ENCODE peak calls at places on chromosomes 7 and 10, in eight cellular contexts. F is tibial nerve, Z is HCT116, H is GM23338, M is adrenal gland, U is endodermal cell, D is fibroblast of lung, K is body of pancreas. Y is an unnamed sample.

GRCh38 chr10:112986791-112987190 is 36.7 kb downstream of the TCF7L2 start:
- DNase-seq in H (no peak), D (peak; percentile 79), U (no peak), K (no peak), M (no peak), F (no peak), Z (no peak), Y (no peak)

GRCh38 chr7:138289082-138289481 is 171.0 kb upstream of the TRIM24 start:
- DNase-seq in K (no peak), F (no peak), M (no peak), D (no peak), Z (no peak), H (no peak), U (no peak), Y (no peak)

GRCh38 chr10:125606406-125606805 is 76.6 kb downstream of the TEX36 start:
- DNase-seq in U (no peak), Z (no peak), K (no peak), D (no peak), F (no peak), M (no peak), H (no peak), Y (no peak)

GRCh38 chr7:45185864-45186250 is 28.3 kb downstream of the RAMP3 start:
- DNase-seq in U (no peak), D (no peak), M (no peak), Z (no peak), F (no peak), K (no peak), H (no peak), Y (no peak)

GRCh38 chr10:44125879-44126675 is 258.8 kb downstream of the CXCL12 start:
- DNase-seq in M (no peak), Z (no peak), K (no peak), F (peak; percentile 61), U (no peak), D (peak; percentile 86), H (no peak), Y (no peak)

GRCh38 chr10:125080296-125080695 is 80.1 kb downstream of the CTBP2 start:
- DNase-seq in H (no peak), K (no peak), D (no peak), U (no peak), M (no peak), Z (no peak), F (no peak), Y (no peak)

GRCh38 chr7:105885386-105886111 is 9.2 kb upstream of the ATXN7L1 start:
- DNase-seq in D (peak; percentile 19), F (no peak), M (peak; percentile 45), K (peak; percentile 25), H (no peak), Z (no peak), U (no peak), Y (no peak)

GRCh38 chr7:155001756-155002410 is 1.0 kb downstream of the PAXIP1 start:
- DNase-seq in Z (no peak), M (no peak), U (no peak), F (no peak), H (no peak), K (no peak), D (peak; percentile 3), Y (no peak)

GRCh38 chr7:157593541-157593940 is 256.7 kb downstream of the DNAJB6 start:
- DNase-seq in F (no peak), H (no peak), K (no peak), D (no peak), U (no peak), Z (no peak), M (no peak), Y (no peak)

GRCh38 chr10:113958631-113959382 is 84.9 kb upstream of the ADRB1 start:
- DNase-seq in U (no peak), M (peak; percentile 26), D (peak; percentile 95), H (no peak), F (peak; percentile 41), K (no peak), Z (peak; percentile 82), Y (no peak)

GRCh38 chr10:8403711-8404371 is 349.4 kb downstream of the GATA3 start:
- DNase-seq in F (no peak), M (no peak), H (peak; percentile 70), D (no peak), K (no peak), Z (no peak), U (peak; percentile 85), Y (no peak)

GRCh38 chr10:44804661-44805060 is 106.5 kb upstream of the TMEM72 start:
- DNase-seq in H (no peak), D (peak; percentile 91), M (no peak), U (no peak), K (no peak), F (no peak), Z (no peak), Y (no peak)

GRCh38 chr7:105017263-105018051 is 3.5 kb downstream of the KMT2E start:
- DNase-seq in M (no peak), K (no peak), H (no peak), Z (no peak), U (no peak), F (no peak), D (no peak), Y (no peak)

GRCh38 chr7:151366141-151366871 is 24.7 kb downstream of the NUB1 start:
- DNase-seq in H (no peak), K (no peak), M (no peak), F (no peak), U (no peak), D (no peak), Z (no peak), Y (no peak)

GRCh38 chr7:43234968-43235367 is 122.5 kb downstream of the HECW1 start:
- DNase-seq in U (no peak), M (no peak), D (no peak), Z (no peak), F (no peak), K (no peak), H (no peak), Y (no peak)

GRCh38 chr7:12683678-12684077 is 3.8 kb upstream of the ARL4A start:
- DNase-seq in K (no peak), M (no peak), U (no peak), F (no peak), D (no peak), Z (no peak), H (peak; percentile 66), Y (no peak)

DNA sequence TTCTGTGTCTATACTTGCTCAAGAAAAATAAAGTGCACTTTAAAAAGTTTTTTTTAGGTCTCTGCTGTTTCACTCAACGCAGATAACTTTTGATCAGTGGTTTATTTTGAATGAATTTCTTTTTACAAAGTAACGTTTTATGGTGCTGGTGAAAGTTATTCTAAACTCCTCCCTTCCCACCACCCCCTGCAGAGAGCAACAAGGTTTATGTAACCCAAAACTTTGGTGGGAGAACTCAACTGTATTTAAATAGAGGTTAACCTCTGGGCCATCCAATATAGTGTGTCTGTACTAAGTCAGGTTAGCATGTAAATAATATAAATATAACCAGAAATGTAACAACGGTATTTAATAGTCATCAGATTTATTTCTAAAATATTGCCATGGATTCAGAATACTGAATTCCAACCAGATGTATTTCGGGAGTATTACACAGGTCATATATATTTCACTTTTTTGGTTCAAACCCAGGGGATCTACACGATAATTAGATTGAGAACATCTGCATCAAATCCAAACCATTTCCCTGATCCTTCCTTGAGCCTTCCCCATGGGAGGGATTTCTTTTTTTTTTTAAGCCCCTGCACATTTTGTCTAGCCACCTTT is 3.9 kb upstream of the CUX1 start:
- DNase-seq in M (no peak), Z (no peak), D (no peak), F (no peak), U (no peak), K (no peak), H (no peak), Y (peak; percentile 33)
- H3K4me1 ChIP-seq in M (no peaks in the 10 kb centered on the region), Z (peaks cover 22% of the 10 kb centered on the region), D (peaks cover 4% of the 10 kb centered on the region), F (peaks cover 25% of the 10 kb centered on the region), U (no peaks in the 10 kb centered on the region), K (peaks cover 16% of the 10 kb centered on the region), H (peaks cover 16% of the 10 kb centered on the region), Y (peaks cover 12% of the 10 kb centered on the region)

GRCh38 chr7:36820527-36821170 is 96.4 kb upstream of the AOAH start:
- DNase-seq in Z (no peak), D (peak; percentile 59), U (no peak), M (no peak), F (no peak), H (no peak), K (no peak), Y (no peak)
- H3K27ac ChIP-seq in Z (no peak overlapping the region), D (no peak overlapping the region), U (no peak overlapping the region), M (no peak overlapping the region), F (no peak overlapping the region), H (no peak overlapping the region), K (no peak overlapping the region), Y (no peak overlapping the region)

GRCh38 chr7:112942981-112943380 is 143.6 kb downstream of the GPR85 start:
- DNase-seq in F (no peak), M (no peak), D (no peak), H (no peak), Z (no peak), U (no peak), K (no peak), Y (no peak)
- H3K4me1 ChIP-seq in F (peaks cover 13% of the 10 kb centered on the region), M (peaks cover 12% of the 10 kb centered on the region), D (no peaks in the 10 kb centered on the region), H (peaks cover 7% of the 10 kb centered on the region), Z (peaks cover 3% of the 10 kb centered on the region), U (peaks cover 9% of the 10 kb centered on the region), K (peaks cover 14% of the 10 kb centered on the region), Y (peaks cover 2% of the 10 kb centered on the region)

DNA sequence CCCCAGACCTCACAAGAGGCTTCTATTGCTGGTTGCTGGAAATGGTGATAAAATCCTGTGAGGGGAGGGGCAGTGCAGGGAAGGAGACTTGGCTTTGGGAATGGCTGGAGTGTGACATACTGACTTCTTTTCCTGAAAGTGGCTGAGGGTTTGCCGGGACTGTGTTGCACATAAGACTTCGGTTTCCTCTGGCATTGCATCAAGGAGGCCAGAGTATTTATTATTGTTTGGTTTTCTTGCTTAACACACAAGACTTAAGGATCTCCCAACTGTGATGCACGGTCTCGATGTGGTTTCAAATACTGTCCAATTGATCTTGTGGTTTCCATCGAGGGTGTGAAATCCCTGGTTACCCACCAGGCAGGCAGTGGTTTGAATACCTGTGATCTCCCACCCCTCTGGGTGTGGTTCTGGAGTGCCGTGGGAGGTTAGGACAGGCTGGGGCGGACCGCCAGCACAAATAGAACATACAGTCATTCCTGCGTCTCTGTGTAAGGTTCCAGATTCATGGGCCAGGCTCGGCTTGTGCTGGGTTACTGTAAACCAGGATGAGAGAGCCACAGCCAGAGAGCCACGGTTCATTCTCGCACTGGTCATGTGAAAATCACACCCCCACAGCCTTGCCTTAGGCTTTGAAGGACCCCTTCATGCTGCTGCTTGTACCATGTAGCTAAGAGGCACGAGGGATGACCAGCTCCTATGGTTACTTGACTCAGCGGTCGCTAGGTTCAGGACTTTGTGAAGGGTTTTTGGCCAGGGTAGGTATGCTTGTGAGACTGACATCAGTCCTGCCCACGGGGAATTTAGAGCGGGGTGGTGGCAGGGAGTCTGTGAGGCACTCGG is 39.2 kb downstream of the WBP1L start:
- DNase-seq in M (peak; percentile 83), Z (no peak), K (no peak), U (no peak), D (peak; percentile 99), F (peak; percentile 75), H (no peak), Y (peak; percentile 79)
- H3K27ac ChIP-seq in M (peak overlapping the region; percentile 96), Z (no peak overlapping the region), K (peak overlapping the region; percentile 62), U (no peak overlapping the region), D (peak overlapping the region; percentile 70), F (peak overlapping the region; percentile 97), H (no peak overlapping the region), Y (peak overlapping the region; percentile 75)

GRCh38 chr10:24701447-24701846 is 22.2 kb downstream of the ARHGAP21 start:
- DNase-seq in U (no peak), K (no peak), M (no peak), D (peak; percentile 43), Z (no peak), F (no peak), H (no peak), Y (no peak)
- H3K4me1 ChIP-seq in U (no peaks in the 10 kb centered on the region), K (peaks cover 11% of the 10 kb centered on the region), M (peaks cover 5% of the 10 kb centered on the region), D (peaks cover 15% of the 10 kb centered on the region), Z (peaks cover 17% of the 10 kb centered on the region), F (peaks cover 16% of the 10 kb centered on the region), H (peaks cover 9% of the 10 kb centered on the region), Y (peaks cover 8% of the 10 kb centered on the region)

GRCh38 chr10:129472696-129473555 is 5.9 kb downstream of the MGMT start:
- DNase-seq in D (no peak), K (no peak), Z (no peak), M (no peak), U (peak; percentile 20), F (no peak), H (no peak), Y (no peak)
- H3K27ac ChIP-seq in D (no peak overlapping the region), K (no peak overlapping the region), Z (no peak overlapping the region), M (no peak overlapping the region), U (no peak overlapping the region), F (no peak overlapping the region), H (no peak overlapping the region), Y (no peak overlapping the region)

Y was measured in testis.